ENCODE peak calls at places on chromosome 15, in seven cellular contexts. N is bronchial epithelial cell; Y is transverse colon; U is stimulated activated CD4-positive, alpha-beta T cell treated with anti-CD3 and anti-CD28 coated beads, Interleukin-2, amount 100 ng/mL, for 48 hours; Q is KBM-7; P is stimulated activated CD8-positive, alpha-beta memory T cell treated with anti-CD3 and anti-CD28 coated beads, Interleukin-4, amount 100 ng/mL, for 4 hours; I is ovary. F is an unnamed sample.

GRCh38 chr15:37016287-37016686 is 84.1 kb downstream of the MEIS2 start:
- DNase-seq in I (peak; percentile 66), P (no peak), N (peak; percentile 69), U (no peak), Q (no peak), Y (peak; percentile 14), F (no peak)

GRCh38 chr15:54150255-54150654 is 172.0 kb downstream of the UNC13C start:
- DNase-seq in Y (no peak), I (no peak), P (no peak), N (peak; percentile 72), Q (peak; percentile 50), U (no peak), F (no peak)

GRCh38 chr15:71093089-71094024 is 21.9 kb upstream of the THSD4 start:
- DNase-seq in I (no peak), P (no peak), U (no peak), N (peak; percentile 93), Y (peak; percentile 72), Q (no peak), F (no peak)

GRCh38 chr15:64089553-64090280 is 3.9 kb downstream of the CIAO2A start:
- DNase-seq in P (no peak), Y (no peak), N (no peak), Q (peak; percentile 80), U (no peak), I (no peak), F (no peak)

GRCh38 chr15:51374131-51374530 is 32.7 kb downstream of the GLDN start:
- DNase-seq in I (no peak), N (no peak), U (no peak), Y (no peak), P (no peak), Q (no peak), F (no peak)

GRCh38 chr15:90300988-90301715 is 35.7 kb downstream of the NGRN start:
- DNase-seq in Q (peak; percentile 58), U (peak; percentile 62), N (peak; percentile 36), P (peak; percentile 17), I (peak; percentile 33), Y (peak; percentile 69), F (peak; percentile 64)

GRCh38 chr15:42215854-42216829 is 8.0 kb upstream of the VPS39 start:
- DNase-seq in Q (no peak), Y (no peak), N (no peak), P (no peak), U (no peak), I (no peak), F (no peak)

GRCh38 chr15:85742186-85742751 is 52.5 kb downstream of the KLHL25 start:
- DNase-seq in P (no peak), I (no peak), U (no peak), N (no peak), Y (no peak), Q (peak; percentile 53), F (no peak)

GRCh38 chr15:51830279-51830806 is 890 bp downstream of the TMOD3 start:
- DNase-seq in Y (no peak), I (peak; percentile 35), Q (peak; percentile 47), N (peak; percentile 34), U (no peak), P (no peak), F (no peak)

GRCh38 chr15:60353245-60353940 is 44.4 kb downstream of the ANXA2 start:
- DNase-seq in U (no peak), Y (no peak), Q (no peak), N (no peak), P (no peak), I (no peak), F (no peak)

GRCh38 chr15:60483042-60483441 is 4.1 kb upstream of the ICE2 start:
- DNase-seq in P (no peak), U (no peak), Y (no peak), I (no peak), N (no peak), Q (no peak), F (no peak)

GRCh38 chr15:69159805-69160140 is 662 bp upstream of the GLCE start:
- DNase-seq in Y (no peak), I (no peak), P (no peak), Q (no peak), U (no peak), N (no peak), F (no peak)

GRCh38 chr15:60614028-60614427 is 135.1 kb upstream of the ICE2 start:
- DNase-seq in I (no peak), Y (no peak), P (no peak), U (no peak), Q (no peak), N (no peak), F (no peak)

GRCh38 chr15:96102631-96103030 is 227.9 kb upstream of the NR2F2 start:
- DNase-seq in Q (no peak), I (no peak), P (no peak), U (no peak), N (no peak), Y (no peak), F (no peak)

GRCh38 chr15:101111570-101112262 is 140.1 kb downstream of the CHSY1 start:
- DNase-seq in I (no peak), P (no peak), N (no peak), Y (no peak), Q (no peak), U (no peak), F (no peak)

GRCh38 chr15:28943611-28944230 is 57.9 kb downstream of the APBA2 start:
- DNase-seq in I (no peak), P (no peak), N (no peak), Q (no peak), Y (no peak), U (no peak), F (no peak)

GRCh38 chr15:98085003-98085639 is 124.6 kb downstream of the ARRDC4 start:
- DNase-seq in N (peak; percentile 77), U (peak; percentile 7), P (no peak), Y (peak; percentile 48), I (no peak), Q (peak; percentile 64), F (no peak)

GRCh38 chr15:23477920-23478319 is 30.9 kb upstream of the GOLGA6L2 start:
- DNase-seq in Q (no peak), I (no peak), U (no peak), N (no peak), Y (no peak), P (no peak), F (no peak)

GRCh38 chr15:69303337-69304175 is 4.8 kb downstream of the PAQR5 start:
- DNase-seq in N (no peak), I (no peak), P (no peak), Y (no peak), Q (peak; percentile 58), U (no peak), F (no peak)

GRCh38 chr15:75455982-75456531 is 4.6 kb upstream of the SIN3A start:
- DNase-seq in Y (peak; percentile 64), Q (no peak), U (peak; percentile 41), P (peak; percentile 14), I (no peak), N (peak; percentile 83), F (peak; percentile 59)

GRCh38 chr15:40054056-40054745 is 15.2 kb upstream of the SRP14 start:
- DNase-seq in U (no peak), P (no peak), Q (no peak), N (no peak), I (no peak), Y (no peak), F (no peak)

GRCh38 chr15:93030430-93031102 is 58.4 kb downstream of the RGMA start:
- DNase-seq in N (peak; percentile 54), P (peak; percentile 46), U (peak; percentile 67), Y (peak; percentile 73), Q (peak; percentile 82), I (peak; percentile 69), F (peak; percentile 47)

GRCh38 chr15:69305204-69305931 is 6.7 kb downstream of the PAQR5 start:
- DNase-seq in I (no peak), Q (no peak), U (no peak), Y (peak; percentile 67), N (peak; percentile 91), P (no peak), F (no peak)

GRCh38 chr15:81326466-81327212 is 2.7 kb upstream of the STARD5 start:
- DNase-seq in Q (no peak), I (no peak), N (no peak), Y (no peak), P (no peak), U (no peak), F (no peak)

GRCh38 chr15:41557673-41558399 is 1.2 kb upstream of the TYRO3 start:
- DNase-seq in Q (peak; percentile 82), I (peak; percentile 81), N (peak; percentile 51), Y (peak; percentile 60), P (peak; percentile 40), U (peak; percentile 54), F (peak; percentile 86)

GRCh38 chr15:88256261-88257230 is at the start of gene NTRK3:
- DNase-seq in Q (peak; percentile 42), I (no peak), N (no peak), P (no peak), Y (no peak), U (no peak), F (no peak)